ENCODE peak calls at places on chromosomes 2 and 18, in nine cellular contexts. One of them, this sample, is unnamed. For H3K4me1, the result is how much of the 10 kb centered on the place peaks cover.

GRCh38 chr18:6605115-6605869 is 124.2 kb upstream of the ARHGAP28 start:
- DNase-seq in ovary: no peak
- DNase-seq in esophagus muscularis mucosa: no peak
- DNase-seq in adrenal gland: no peak
- DNase-seq in breast epithelium: no peak
- DNase-seq in IMR-90: peak
- DNase-seq in spleen: no peak
- DNase-seq in sigmoid colon: no peak
- DNase-seq in stomach: no peak
- DNase-seq in this sample: no peak

GRCh38 chr2:149184994-149185393 is 145.4 kb upstream of the LYPD6 start:
- DNase-seq in breast epithelium: no peak
- DNase-seq in stomach: no peak
- DNase-seq in sigmoid colon: no peak
- DNase-seq in IMR-90: no peak
- DNase-seq in adrenal gland: peak
- DNase-seq in spleen: no peak
- DNase-seq in esophagus muscularis mucosa: no peak
- DNase-seq in ovary: no peak
- DNase-seq in this sample: no peak

GRCh38 chr2:235505210-235505741 is 11.4 kb downstream of the AGAP1 start:
- DNase-seq in breast epithelium: no peak
- DNase-seq in IMR-90: no peak
- DNase-seq in spleen: no peak
- DNase-seq in esophagus muscularis mucosa: no peak
- DNase-seq in ovary: no peak
- DNase-seq in sigmoid colon: no peak
- DNase-seq in stomach: peak
- DNase-seq in adrenal gland: peak
- DNase-seq in this sample: peak

GRCh38 chr2:105007367-105007766 is 30.5 kb upstream of the MRPS9 start:
- DNase-seq in sigmoid colon: no peak
- DNase-seq in esophagus muscularis mucosa: no peak
- DNase-seq in ovary: no peak
- DNase-seq in adrenal gland: no peak
- DNase-seq in breast epithelium: no peak
- DNase-seq in stomach: no peak
- DNase-seq in IMR-90: no peak
- DNase-seq in spleen: no peak
- DNase-seq in this sample: no peak

GRCh38 chr2:241892299-241893137 is 23.0 kb downstream of the RTP5 start:
- DNase-seq in stomach: no peak
- DNase-seq in ovary: peak
- DNase-seq in breast epithelium: no peak
- DNase-seq in esophagus muscularis mucosa: no peak
- DNase-seq in adrenal gland: no peak
- DNase-seq in spleen: peak
- DNase-seq in IMR-90: no peak
- DNase-seq in sigmoid colon: peak
- DNase-seq in this sample: no peak

GRCh38 chr2:125797192-125797591 is 858.8 kb upstream of the GYPC start:
- DNase-seq in stomach: no peak
- DNase-seq in esophagus muscularis mucosa: no peak
- DNase-seq in sigmoid colon: no peak
- DNase-seq in spleen: no peak
- DNase-seq in IMR-90: no peak
- DNase-seq in ovary: no peak
- DNase-seq in breast epithelium: no peak
- DNase-seq in adrenal gland: no peak
- DNase-seq in this sample: no peak

GRCh38 chr2:239298126-239298804 is 102.6 kb downstream of the HDAC4 start:
- DNase-seq in stomach: no peak
- DNase-seq in breast epithelium: no peak
- DNase-seq in spleen: peak
- DNase-seq in esophagus muscularis mucosa: no peak
- DNase-seq in ovary: peak
- DNase-seq in IMR-90: peak
- DNase-seq in sigmoid colon: peak
- DNase-seq in adrenal gland: peak
- DNase-seq in this sample: peak

GRCh38 chr2:46652514-46653170 is 173.3 kb downstream of the TMEM247 start:
- DNase-seq in ovary: no peak
- DNase-seq in stomach: no peak
- DNase-seq in sigmoid colon: no peak
- DNase-seq in breast epithelium: no peak
- DNase-seq in esophagus muscularis mucosa: no peak
- DNase-seq in adrenal gland: no peak
- DNase-seq in spleen: no peak
- DNase-seq in IMR-90: no peak
- DNase-seq in this sample: no peak

GRCh38 chr2:55743583-55743982 is 49.9 kb upstream of the PNPT1 start:
- DNase-seq in stomach: no peak
- DNase-seq in breast epithelium: no peak
- DNase-seq in esophagus muscularis mucosa: no peak
- DNase-seq in spleen: no peak
- DNase-seq in sigmoid colon: no peak
- DNase-seq in IMR-90: peak
- DNase-seq in ovary: no peak
- DNase-seq in adrenal gland: no peak
- DNase-seq in this sample: no peak

GRCh38 chr18:69109686-69110085 is 291.0 kb upstream of the DOK6 start:
- DNase-seq in esophagus muscularis mucosa: no peak
- DNase-seq in adrenal gland: no peak
- DNase-seq in spleen: no peak
- DNase-seq in ovary: no peak
- DNase-seq in IMR-90: peak
- DNase-seq in sigmoid colon: no peak
- DNase-seq in breast epithelium: no peak
- DNase-seq in stomach: no peak
- DNase-seq in this sample: no peak

GRCh38 chr2:15275341-15275740 is 285.8 kb downstream of the NBAS start:
- DNase-seq in esophagus muscularis mucosa: no peak
- DNase-seq in stomach: no peak
- DNase-seq in breast epithelium: no peak
- DNase-seq in IMR-90: no peak
- DNase-seq in spleen: no peak
- DNase-seq in sigmoid colon: no peak
- DNase-seq in adrenal gland: no peak
- DNase-seq in ovary: no peak
- DNase-seq in this sample: no peak

GRCh38 chr2:121283670-121284245 is 1.2 kb downstream of the TFCP2L1 start:
- DNase-seq in ovary: no peak
- DNase-seq in spleen: no peak
- DNase-seq in breast epithelium: no peak
- DNase-seq in stomach: no peak
- DNase-seq in IMR-90: no peak
- DNase-seq in esophagus muscularis mucosa: no peak
- DNase-seq in sigmoid colon: no peak
- DNase-seq in adrenal gland: no peak
- DNase-seq in this sample: no peak

GRCh38 chr2:70525032-70525431 is 28.6 kb downstream of the TGFA start:
- DNase-seq in esophagus muscularis mucosa: no peak
- DNase-seq in IMR-90: no peak
- DNase-seq in sigmoid colon: no peak
- DNase-seq in adrenal gland: no peak
- DNase-seq in stomach: peak
- DNase-seq in spleen: no peak
- DNase-seq in ovary: no peak
- DNase-seq in breast epithelium: no peak
- DNase-seq in this sample: peak

GRCh38 chr2:224646242-224646846 is 61.2 kb upstream of the CUL3 start:
- DNase-seq in IMR-90: peak
- DNase-seq in stomach: no peak
- DNase-seq in spleen: no peak
- DNase-seq in adrenal gland: no peak
- DNase-seq in sigmoid colon: no peak
- DNase-seq in breast epithelium: no peak
- DNase-seq in esophagus muscularis mucosa: no peak
- DNase-seq in ovary: no peak
- DNase-seq in this sample: no peak

GRCh38 chr18:48459471-48459870 is 50.3 kb upstream of the ZBTB7C start:
- DNase-seq in stomach: no peak
- DNase-seq in esophagus muscularis mucosa: no peak
- DNase-seq in breast epithelium: no peak
- DNase-seq in sigmoid colon: no peak
- DNase-seq in adrenal gland: no peak
- DNase-seq in ovary: no peak
- DNase-seq in spleen: no peak
- DNase-seq in IMR-90: no peak
- DNase-seq in this sample: no peak

GRCh38 chr2:225584821-225585220 is 185.3 kb downstream of the NYAP2 start:
- DNase-seq in spleen: no peak
- DNase-seq in ovary: no peak
- DNase-seq in sigmoid colon: no peak
- DNase-seq in esophagus muscularis mucosa: peak
- DNase-seq in stomach: no peak
- DNase-seq in adrenal gland: no peak
- DNase-seq in IMR-90: no peak
- DNase-seq in breast epithelium: no peak
- DNase-seq in this sample: no peak

GRCh38 chr2:239751719-239752355 is 273.3 kb downstream of the NDUFA10 start:
- DNase-seq in adrenal gland: peak
- DNase-seq in sigmoid colon: no peak
- DNase-seq in esophagus muscularis mucosa: no peak
- DNase-seq in breast epithelium: peak
- DNase-seq in stomach: no peak
- DNase-seq in IMR-90: no peak
- DNase-seq in ovary: no peak
- DNase-seq in spleen: peak
- DNase-seq in this sample: no peak

GRCh38 chr2:230814616-230815015 is 50.1 kb upstream of the ITM2C start:
- DNase-seq in stomach: no peak
- DNase-seq in breast epithelium: no peak
- DNase-seq in adrenal gland: no peak
- DNase-seq in ovary: no peak
- DNase-seq in sigmoid colon: no peak
- DNase-seq in spleen: no peak
- DNase-seq in esophagus muscularis mucosa: no peak
- DNase-seq in IMR-90: peak
- DNase-seq in this sample: no peak

GRCh38 chr2:15728247-15728721 is 136.6 kb downstream of the DDX1 start:
- DNase-seq in breast epithelium: no peak
- DNase-seq in esophagus muscularis mucosa: no peak
- DNase-seq in sigmoid colon: no peak
- DNase-seq in stomach: peak
- DNase-seq in spleen: no peak
- DNase-seq in adrenal gland: no peak
- DNase-seq in ovary: no peak
- DNase-seq in IMR-90: no peak
- DNase-seq in this sample: no peak

GRCh38 chr18:31918733-31919132 is 24.2 kb downstream of the TRAPPC8 start:
- DNase-seq in spleen: no peak
- DNase-seq in adrenal gland: no peak
- DNase-seq in ovary: no peak
- DNase-seq in esophagus muscularis mucosa: no peak
- DNase-seq in IMR-90: no peak
- DNase-seq in stomach: no peak
- DNase-seq in breast epithelium: no peak
- DNase-seq in sigmoid colon: no peak
- DNase-seq in this sample: no peak

DNA sequence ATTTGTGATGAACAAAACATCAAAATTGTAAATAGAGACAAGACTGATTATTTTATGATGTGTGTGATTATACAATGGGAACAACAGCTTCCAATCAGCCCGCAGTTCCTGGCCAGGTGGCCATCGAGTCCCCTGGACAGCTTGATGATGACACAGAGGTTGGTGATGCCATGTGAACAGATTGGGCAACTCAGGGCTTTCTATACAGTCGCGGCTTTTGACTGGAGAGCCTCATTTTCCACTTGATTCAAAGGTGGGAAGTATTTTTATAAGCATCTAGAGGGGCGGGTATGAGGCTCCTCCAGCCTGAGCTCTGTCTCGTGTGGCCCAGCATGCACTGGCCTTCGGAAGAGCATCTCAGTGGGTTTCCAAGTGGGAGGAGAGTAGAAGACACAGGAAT is 14.9 kb upstream of the HPCAL1 start:
- DNase-seq in esophagus muscularis mucosa: no peak
- DNase-seq in spleen: no peak
- DNase-seq in ovary: no peak
- DNase-seq in adrenal gland: no peak
- DNase-seq in IMR-90: no peak
- DNase-seq in stomach: no peak
- DNase-seq in breast epithelium: no peak
- DNase-seq in sigmoid colon: no peak
- DNase-seq in this sample: no peak
- H3K4me1 ChIP-seq in esophagus muscularis mucosa: under half
- H3K4me1 ChIP-seq in spleen: under half
- H3K4me1 ChIP-seq in ovary: under half
- H3K4me1 ChIP-seq in adrenal gland: under half
- H3K4me1 ChIP-seq in IMR-90: under half
- H3K4me1 ChIP-seq in stomach: under half
- H3K4me1 ChIP-seq in breast epithelium: under half
- H3K4me1 ChIP-seq in sigmoid colon: under half
- H3K4me1 ChIP-seq in this sample: under half

GRCh38 chr18:11719621-11720020 is 30.6 kb downstream of the GNAL start:
- DNase-seq in stomach: no peak
- DNase-seq in esophagus muscularis mucosa: no peak
- DNase-seq in IMR-90: no peak
- DNase-seq in adrenal gland: no peak
- DNase-seq in breast epithelium: no peak
- DNase-seq in spleen: no peak
- DNase-seq in ovary: no peak
- DNase-seq in sigmoid colon: no peak
- DNase-seq in this sample: no peak
- H3K4me3 ChIP-seq in stomach: no peak
- H3K4me3 ChIP-seq in esophagus muscularis mucosa: no peak
- H3K4me3 ChIP-seq in IMR-90: no peak
- H3K4me3 ChIP-seq in adrenal gland: no peak
- H3K4me3 ChIP-seq in breast epithelium: no peak
- H3K4me3 ChIP-seq in spleen: no peak
- H3K4me3 ChIP-seq in ovary: no peak
- H3K4me3 ChIP-seq in sigmoid colon: no peak
- H3K4me3 ChIP-seq in this sample: no peak

GRCh38 chr2:232568161-232568560 is 17.7 kb downstream of the EIF4E2 start:
- DNase-seq in stomach: no peak
- DNase-seq in breast epithelium: no peak
- DNase-seq in sigmoid colon: no peak
- DNase-seq in adrenal gland: peak
- DNase-seq in IMR-90: peak
- DNase-seq in ovary: no peak
- DNase-seq in spleen: no peak
- DNase-seq in esophagus muscularis mucosa: no peak
- DNase-seq in this sample: no peak

GRCh38 chr2:232563580-232563979 is 13.1 kb downstream of the EIF4E2 start:
- DNase-seq in spleen: no peak
- DNase-seq in esophagus muscularis mucosa: no peak
- DNase-seq in adrenal gland: no peak
- DNase-seq in ovary: no peak
- DNase-seq in sigmoid colon: no peak
- DNase-seq in stomach: no peak
- DNase-seq in breast epithelium: no peak
- DNase-seq in IMR-90: peak
- DNase-seq in this sample: no peak

GRCh38 chr2:232562515-232563151 is 12.1 kb downstream of the EIF4E2 start:
- DNase-seq in adrenal gland: no peak
- DNase-seq in sigmoid colon: no peak
- DNase-seq in ovary: no peak
- DNase-seq in spleen: no peak
- DNase-seq in esophagus muscularis mucosa: no peak
- DNase-seq in stomach: no peak
- DNase-seq in IMR-90: no peak
- DNase-seq in breast epithelium: no peak
- DNase-seq in this sample: no peak
- TF ChIP-seq POLR2A in adrenal gland: no peak
- TF ChIP-seq POLR2A in sigmoid colon: no peak
- TF ChIP-seq POLR2A in ovary: no peak
- TF ChIP-seq POLR2A in spleen: no peak
- TF ChIP-seq POLR2A in esophagus muscularis mucosa: no peak
- TF ChIP-seq POLR2A in stomach: no peak
- TF ChIP-seq POLR2A in IMR-90: no peak
- TF ChIP-seq POLR2A in breast epithelium: no peak
- TF ChIP-seq POLR2A in this sample: no peak

GRCh38 chr2:174331731-174332606 is 2.8 kb upstream of the SP9 start:
- DNase-seq in esophagus muscularis mucosa: no peak
- DNase-seq in ovary: no peak
- DNase-seq in spleen: no peak
- DNase-seq in IMR-90: no peak
- DNase-seq in adrenal gland: no peak
- DNase-seq in stomach: no peak
- DNase-seq in breast epithelium: no peak
- DNase-seq in sigmoid colon: no peak
- DNase-seq in this sample: no peak
- H3K4me1 ChIP-seq in esophagus muscularis mucosa: half or more
- H3K4me1 ChIP-seq in ovary: under half
- H3K4me1 ChIP-seq in spleen: half or more
- H3K4me1 ChIP-seq in IMR-90: under half
- H3K4me1 ChIP-seq in adrenal gland: under half
- H3K4me1 ChIP-seq in stomach: under half
- H3K4me1 ChIP-seq in breast epithelium: under half
- H3K4me1 ChIP-seq in sigmoid colon: half or more
- H3K4me1 ChIP-seq in this sample: half or more

This sample was measured in transverse colon.